ENCODE peak calls at places on chromosomes 12 and 14, in five cellular contexts. One of them, this sample, is unnamed.

GRCh38 chr14:71155743-71156142 is 248.5 kb downstream of the PCNX1 start:
- DNase-seq in endothelial cell of umbilical vein: no peak
- DNase-seq in activated CD4-positive, alpha-beta T cell treated with anti-CD3 and anti-CD28 coated beads, Interleukin-2, amount 10 ng/mL, durations not matched to agents 7 days and 5 days: no peak
- DNase-seq in stomach: no peak
- DNase-seq in fibroblast of the conjunctiva: no peak
- DNase-seq in this sample: no peak

GRCh38 chr14:92578511-92578910 is 64.9 kb downstream of the RIN3 start:
- DNase-seq in endothelial cell of umbilical vein: no peak
- DNase-seq in activated CD4-positive, alpha-beta T cell treated with anti-CD3 and anti-CD28 coated beads, Interleukin-2, amount 10 ng/mL, durations not matched to agents 7 days and 5 days: no peak
- DNase-seq in stomach: no peak
- DNase-seq in fibroblast of the conjunctiva: no peak
- DNase-seq in this sample: no peak

GRCh38 chr12:113424915-113425823 is 3.0 kb downstream of the SDSL start:
- DNase-seq in endothelial cell of umbilical vein: peak
- DNase-seq in activated CD4-positive, alpha-beta T cell treated with anti-CD3 and anti-CD28 coated beads, Interleukin-2, amount 10 ng/mL, durations not matched to agents 7 days and 5 days: peak
- DNase-seq in stomach: peak
- DNase-seq in fibroblast of the conjunctiva: peak
- DNase-seq in this sample: no peak

GRCh38 chr14:96959992-96960391 is 162.8 kb downstream of the VRK1 start:
- DNase-seq in endothelial cell of umbilical vein: no peak
- DNase-seq in activated CD4-positive, alpha-beta T cell treated with anti-CD3 and anti-CD28 coated beads, Interleukin-2, amount 10 ng/mL, durations not matched to agents 7 days and 5 days: no peak
- DNase-seq in stomach: no peak
- DNase-seq in fibroblast of the conjunctiva: no peak
- DNase-seq in this sample: no peak

GRCh38 chr14:96304956-96305355 is 48.9 kb downstream of the BDKRB1 start:
- DNase-seq in endothelial cell of umbilical vein: no peak
- DNase-seq in activated CD4-positive, alpha-beta T cell treated with anti-CD3 and anti-CD28 coated beads, Interleukin-2, amount 10 ng/mL, durations not matched to agents 7 days and 5 days: no peak
- DNase-seq in stomach: no peak
- DNase-seq in fibroblast of the conjunctiva: no peak
- DNase-seq in this sample: no peak

GRCh38 chr12:2409656-2410265 is 357.0 kb downstream of the CACNA1C start:
- DNase-seq in endothelial cell of umbilical vein: no peak
- DNase-seq in activated CD4-positive, alpha-beta T cell treated with anti-CD3 and anti-CD28 coated beads, Interleukin-2, amount 10 ng/mL, durations not matched to agents 7 days and 5 days: no peak
- DNase-seq in stomach: no peak
- DNase-seq in fibroblast of the conjunctiva: no peak
- DNase-seq in this sample: no peak

GRCh38 chr12:123543541-123543940 is 10.0 kb upstream of the RILPL1 start:
- DNase-seq in endothelial cell of umbilical vein: no peak
- DNase-seq in activated CD4-positive, alpha-beta T cell treated with anti-CD3 and anti-CD28 coated beads, Interleukin-2, amount 10 ng/mL, durations not matched to agents 7 days and 5 days: no peak
- DNase-seq in stomach: no peak
- DNase-seq in fibroblast of the conjunctiva: no peak
- DNase-seq in this sample: no peak

GRCh38 chr12:112325157-112325556 is 57.1 kb downstream of the HECTD4 start:
- DNase-seq in endothelial cell of umbilical vein: no peak
- DNase-seq in activated CD4-positive, alpha-beta T cell treated with anti-CD3 and anti-CD28 coated beads, Interleukin-2, amount 10 ng/mL, durations not matched to agents 7 days and 5 days: no peak
- DNase-seq in stomach: no peak
- DNase-seq in fibroblast of the conjunctiva: no peak
- DNase-seq in this sample: no peak

GRCh38 chr12:6218526-6218925 is 18.3 kb downstream of the CD9 start:
- DNase-seq in endothelial cell of umbilical vein: no peak
- DNase-seq in activated CD4-positive, alpha-beta T cell treated with anti-CD3 and anti-CD28 coated beads, Interleukin-2, amount 10 ng/mL, durations not matched to agents 7 days and 5 days: no peak
- DNase-seq in stomach: no peak
- DNase-seq in fibroblast of the conjunctiva: no peak
- DNase-seq in this sample: no peak

GRCh38 chr12:95116773-95117172 is 43.4 kb upstream of the NR2C1 start:
- DNase-seq in endothelial cell of umbilical vein: no peak
- DNase-seq in activated CD4-positive, alpha-beta T cell treated with anti-CD3 and anti-CD28 coated beads, Interleukin-2, amount 10 ng/mL, durations not matched to agents 7 days and 5 days: no peak
- DNase-seq in stomach: no peak
- DNase-seq in fibroblast of the conjunctiva: no peak
- DNase-seq in this sample: no peak

GRCh38 chr12:113333111-113333750 is 1.7 kb downstream of the SLC8B1 start:
- DNase-seq in endothelial cell of umbilical vein: no peak
- DNase-seq in activated CD4-positive, alpha-beta T cell treated with anti-CD3 and anti-CD28 coated beads, Interleukin-2, amount 10 ng/mL, durations not matched to agents 7 days and 5 days: no peak
- DNase-seq in stomach: no peak
- DNase-seq in fibroblast of the conjunctiva: no peak
- DNase-seq in this sample: no peak

GRCh38 chr14:33259764-33260163 is 321.1 kb downstream of the NPAS3 start:
- DNase-seq in endothelial cell of umbilical vein: no peak
- DNase-seq in activated CD4-positive, alpha-beta T cell treated with anti-CD3 and anti-CD28 coated beads, Interleukin-2, amount 10 ng/mL, durations not matched to agents 7 days and 5 days: no peak
- DNase-seq in stomach: no peak
- DNase-seq in fibroblast of the conjunctiva: no peak
- DNase-seq in this sample: no peak

GRCh38 chr14:31189346-31190219 is 18.0 kb downstream of the HECTD1 start:
- DNase-seq in endothelial cell of umbilical vein: no peak
- DNase-seq in activated CD4-positive, alpha-beta T cell treated with anti-CD3 and anti-CD28 coated beads, Interleukin-2, amount 10 ng/mL, durations not matched to agents 7 days and 5 days: no peak
- DNase-seq in stomach: no peak
- DNase-seq in fibroblast of the conjunctiva: no peak
- DNase-seq in this sample: no peak

GRCh38 chr12:118187746-118188390 is 51.9 kb downstream of the PEBP1 start:
- DNase-seq in endothelial cell of umbilical vein: no peak
- DNase-seq in activated CD4-positive, alpha-beta T cell treated with anti-CD3 and anti-CD28 coated beads, Interleukin-2, amount 10 ng/mL, durations not matched to agents 7 days and 5 days: no peak
- DNase-seq in stomach: no peak
- DNase-seq in fibroblast of the conjunctiva: no peak
- DNase-seq in this sample: no peak

GRCh38 chr14:105439710-105440553 is 20.3 kb downstream of the MTA1 start:
- DNase-seq in endothelial cell of umbilical vein: peak
- DNase-seq in activated CD4-positive, alpha-beta T cell treated with anti-CD3 and anti-CD28 coated beads, Interleukin-2, amount 10 ng/mL, durations not matched to agents 7 days and 5 days: no peak
- DNase-seq in stomach: no peak
- DNase-seq in fibroblast of the conjunctiva: no peak
- DNase-seq in this sample: peak

GRCh38 chr12:22787557-22787956 is 162.6 kb downstream of the ETNK1 start:
- DNase-seq in endothelial cell of umbilical vein: no peak
- DNase-seq in activated CD4-positive, alpha-beta T cell treated with anti-CD3 and anti-CD28 coated beads, Interleukin-2, amount 10 ng/mL, durations not matched to agents 7 days and 5 days: no peak
- DNase-seq in stomach: no peak
- DNase-seq in fibroblast of the conjunctiva: no peak
- DNase-seq in this sample: no peak

GRCh38 chr14:62015248-62015647 is 253.0 kb downstream of the SNAPC1 start:
- DNase-seq in endothelial cell of umbilical vein: no peak
- DNase-seq in activated CD4-positive, alpha-beta T cell treated with anti-CD3 and anti-CD28 coated beads, Interleukin-2, amount 10 ng/mL, durations not matched to agents 7 days and 5 days: no peak
- DNase-seq in stomach: no peak
- DNase-seq in fibroblast of the conjunctiva: no peak
- DNase-seq in this sample: no peak

GRCh38 chr14:33126433-33126832 is 187.8 kb downstream of the NPAS3 start:
- DNase-seq in endothelial cell of umbilical vein: no peak
- DNase-seq in activated CD4-positive, alpha-beta T cell treated with anti-CD3 and anti-CD28 coated beads, Interleukin-2, amount 10 ng/mL, durations not matched to agents 7 days and 5 days: no peak
- DNase-seq in stomach: no peak
- DNase-seq in fibroblast of the conjunctiva: no peak
- DNase-seq in this sample: no peak

GRCh38 chr12:53941187-53941586 is 2.6 kb downstream of the HOXC13 start:
- DNase-seq in endothelial cell of umbilical vein: no peak
- DNase-seq in activated CD4-positive, alpha-beta T cell treated with anti-CD3 and anti-CD28 coated beads, Interleukin-2, amount 10 ng/mL, durations not matched to agents 7 days and 5 days: no peak
- DNase-seq in stomach: no peak
- DNase-seq in fibroblast of the conjunctiva: no peak
- DNase-seq in this sample: no peak

GRCh38 chr14:92340938-92341337 is 18.0 kb downstream of the SLC24A4 start:
- DNase-seq in endothelial cell of umbilical vein: no peak
- DNase-seq in activated CD4-positive, alpha-beta T cell treated with anti-CD3 and anti-CD28 coated beads, Interleukin-2, amount 10 ng/mL, durations not matched to agents 7 days and 5 days: no peak
- DNase-seq in stomach: no peak
- DNase-seq in fibroblast of the conjunctiva: no peak
- DNase-seq in this sample: no peak

GRCh38 chr12:9331218-9331626 is 123.0 kb upstream of the PZP start:
- DNase-seq in endothelial cell of umbilical vein: peak
- DNase-seq in activated CD4-positive, alpha-beta T cell treated with anti-CD3 and anti-CD28 coated beads, Interleukin-2, amount 10 ng/mL, durations not matched to agents 7 days and 5 days: peak
- DNase-seq in stomach: peak
- DNase-seq in fibroblast of the conjunctiva: peak
- DNase-seq in this sample: no peak

GRCh38 chr12:78087363-78087675 is 256.6 kb downstream of the NAV3 start:
- DNase-seq in endothelial cell of umbilical vein: peak
- DNase-seq in activated CD4-positive, alpha-beta T cell treated with anti-CD3 and anti-CD28 coated beads, Interleukin-2, amount 10 ng/mL, durations not matched to agents 7 days and 5 days: no peak
- DNase-seq in stomach: no peak
- DNase-seq in fibroblast of the conjunctiva: no peak
- DNase-seq in this sample: no peak

GRCh38 chr12:27866382-27867101 is 86.5 kb upstream of the MANSC4 start:
- DNase-seq in endothelial cell of umbilical vein: no peak
- DNase-seq in activated CD4-positive, alpha-beta T cell treated with anti-CD3 and anti-CD28 coated beads, Interleukin-2, amount 10 ng/mL, durations not matched to agents 7 days and 5 days: no peak
- DNase-seq in stomach: no peak
- DNase-seq in fibroblast of the conjunctiva: no peak
- DNase-seq in this sample: no peak

GRCh38 chr12:110222027-110222426 is 59.0 kb upstream of the ATP2A2 start:
- DNase-seq in endothelial cell of umbilical vein: no peak
- DNase-seq in activated CD4-positive, alpha-beta T cell treated with anti-CD3 and anti-CD28 coated beads, Interleukin-2, amount 10 ng/mL, durations not matched to agents 7 days and 5 days: no peak
- DNase-seq in stomach: no peak
- DNase-seq in fibroblast of the conjunctiva: no peak
- DNase-seq in this sample: no peak

GRCh38 chr14:94769413-94770250 is at the start of gene GSC:
- DNase-seq in endothelial cell of umbilical vein: peak
- DNase-seq in activated CD4-positive, alpha-beta T cell treated with anti-CD3 and anti-CD28 coated beads, Interleukin-2, amount 10 ng/mL, durations not matched to agents 7 days and 5 days: peak
- DNase-seq in stomach: peak
- DNase-seq in fibroblast of the conjunctiva: no peak
- DNase-seq in this sample: no peak

GRCh38 chr14:104072586-104072985 is 12.9 kb upstream of the ASPG start:
- DNase-seq in endothelial cell of umbilical vein: no peak
- DNase-seq in activated CD4-positive, alpha-beta T cell treated with anti-CD3 and anti-CD28 coated beads, Interleukin-2, amount 10 ng/mL, durations not matched to agents 7 days and 5 days: no peak
- DNase-seq in stomach: no peak
- DNase-seq in fibroblast of the conjunctiva: no peak
- DNase-seq in this sample: no peak

GRCh38 chr12:118494776-118495175 is 118.4 kb downstream of the SUDS3 start:
- DNase-seq in endothelial cell of umbilical vein: no peak
- DNase-seq in activated CD4-positive, alpha-beta T cell treated with anti-CD3 and anti-CD28 coated beads, Interleukin-2, amount 10 ng/mL, durations not matched to agents 7 days and 5 days: no peak
- DNase-seq in stomach: no peak
- DNase-seq in fibroblast of the conjunctiva: no peak
- DNase-seq in this sample: no peak

GRCh38 chr12:442235-442884 is 17.4 kb upstream of the B4GALNT3 start:
- DNase-seq in endothelial cell of umbilical vein: peak
- DNase-seq in activated CD4-positive, alpha-beta T cell treated with anti-CD3 and anti-CD28 coated beads, Interleukin-2, amount 10 ng/mL, durations not matched to agents 7 days and 5 days: peak
- DNase-seq in stomach: peak
- DNase-seq in fibroblast of the conjunctiva: peak
- DNase-seq in this sample: peak

GRCh38 chr12:64616221-64616620 is 5.9 kb downstream of the RASSF3 start:
- DNase-seq in endothelial cell of umbilical vein: peak
- DNase-seq in activated CD4-positive, alpha-beta T cell treated with anti-CD3 and anti-CD28 coated beads, Interleukin-2, amount 10 ng/mL, durations not matched to agents 7 days and 5 days: no peak
- DNase-seq in stomach: no peak
- DNase-seq in fibroblast of the conjunctiva: no peak
- DNase-seq in this sample: no peak

GRCh38 chr12:64099430-64099829 is 122.7 kb downstream of the KICS2 start:
- DNase-seq in endothelial cell of umbilical vein: peak
- DNase-seq in activated CD4-positive, alpha-beta T cell treated with anti-CD3 and anti-CD28 coated beads, Interleukin-2, amount 10 ng/mL, durations not matched to agents 7 days and 5 days: no peak
- DNase-seq in stomach: no peak
- DNase-seq in fibroblast of the conjunctiva: peak
- DNase-seq in this sample: peak

GRCh38 chr14:67567654-67568053 is 32.4 kb downstream of the PIGH start:
- DNase-seq in endothelial cell of umbilical vein: no peak
- DNase-seq in activated CD4-positive, alpha-beta T cell treated with anti-CD3 and anti-CD28 coated beads, Interleukin-2, amount 10 ng/mL, durations not matched to agents 7 days and 5 days: no peak
- DNase-seq in stomach: peak
- DNase-seq in fibroblast of the conjunctiva: no peak
- DNase-seq in this sample: no peak

GRCh38 chr14:23306412-23307145 is at the start of gene BCL2L2:
- DNase-seq in endothelial cell of umbilical vein: peak
- DNase-seq in activated CD4-positive, alpha-beta T cell treated with anti-CD3 and anti-CD28 coated beads, Interleukin-2, amount 10 ng/mL, durations not matched to agents 7 days and 5 days: peak
- DNase-seq in stomach: peak
- DNase-seq in fibroblast of the conjunctiva: peak
- DNase-seq in this sample: peak

GRCh38 chr14:73462078-73462715 is 3.9 kb upstream of the NUMB start:
- DNase-seq in endothelial cell of umbilical vein: peak
- DNase-seq in activated CD4-positive, alpha-beta T cell treated with anti-CD3 and anti-CD28 coated beads, Interleukin-2, amount 10 ng/mL, durations not matched to agents 7 days and 5 days: no peak
- DNase-seq in stomach: peak
- DNase-seq in fibroblast of the conjunctiva: peak
- DNase-seq in this sample: no peak

This sample was measured in pulmonary artery endothelial cell.